ENCODE peak calls at places on chromosomes 3 and 15, in four cellular contexts. N is neural progenitor cell, Q is tibial artery, O is AG08396. C is an unnamed sample.

GRCh38 chr3:186722457-186722856 is 5.3 kb downstream of the KNG1 start:
- DNase-seq in N (peak; percentile 16), O (peak; percentile 17), Q (no peak), C (no peak)

GRCh38 chr3:124076231-124076630 is 84.3 kb upstream of the ROPN1 start:
- DNase-seq in N (no peak), Q (no peak), O (no peak), C (no peak)

GRCh38 chr3:167032267-167032876 is 347.7 kb downstream of the ZBBX start:
- DNase-seq in N (peak; percentile 76), O (peak; percentile 16), Q (no peak), C (no peak)

GRCh38 chr3:48552111-48552911 is 4.3 kb downstream of the PFKFB4 start:
- DNase-seq in O (no peak), N (no peak), Q (no peak), C (no peak)

GRCh38 chr15:31335991-31336942 is 9.6 kb downstream of the KLF13 start:
- DNase-seq in Q (no peak), O (no peak), N (no peak), C (no peak)

GRCh38 chr3:62027231-62027630 is 346.1 kb downstream of the FEZF2 start:
- DNase-seq in N (no peak), Q (no peak), O (no peak), C (no peak)

GRCh38 chr15:41494922-41495735 is 1.5 kb downstream of the ITPKA start:
- DNase-seq in N (peak; percentile 66), Q (no peak), O (no peak), C (no peak)

GRCh38 chr3:149970716-149971402 is at the start of gene PFN2:
- DNase-seq in Q (peak; percentile 85), N (peak; percentile 92), O (peak; percentile 84), C (peak; percentile 33)

GRCh38 chr3:23312866-23313265 is 109.7 kb downstream of the UBE2E2 start:
- DNase-seq in Q (no peak), N (no peak), O (no peak), C (no peak)

GRCh38 chr3:113832477-113833164 is 6.0 kb upstream of the GRAMD1C start:
- DNase-seq in O (no peak), Q (no peak), N (peak; percentile 9), C (no peak)

C was measured in mucosa of gallbladder.